ENCODE peak calls at places on chromosomes 2 and 18, in six cellular contexts. N is DND-41, Z is HFFc6, X is fibroblast of lung, I is astrocyte of the spinal cord, T is stomach. G is an unnamed sample.

GRCh38 chr2:46854260-46854659 is 61.3 kb downstream of the MCFD2 start:
- DNase-seq in N (no peak), Z (no peak), X (no peak), I (no peak), T (no peak), G (no peak)

GRCh38 chr2:168517801-168518200 is 61.7 kb downstream of the CERS6 start:
- DNase-seq in N (no peak), Z (no peak), X (no peak), I (no peak), T (no peak), G (no peak)

GRCh38 chr2:181552808-181553207 is 95.6 kb downstream of the ITGA4 start:
- DNase-seq in N (no peak), Z (no peak), X (no peak), I (no peak), T (no peak), G (no peak)

GRCh38 chr2:233799716-233800115 is 21.6 kb downstream of the MROH2A start:
- DNase-seq in N (no peak), Z (no peak), X (no peak), I (no peak), T (no peak), G (no peak)

GRCh38 chr2:170191166-170191872 is 13.4 kb downstream of the MYO3B start:
- DNase-seq in N (no peak), Z (no peak), X (no peak), I (no peak), T (no peak), G (no peak)

GRCh38 chr2:188628989-188629889 is 337.6 kb downstream of the GULP1 start:
- DNase-seq in N (no peak), Z (peak; percentile 80), X (peak; percentile 21), I (peak; percentile 78), T (no peak), G (no peak)

GRCh38 chr2:190333928-190334327 is 9.5 kb upstream of the INPP1 start:
- DNase-seq in N (no peak), Z (no peak), X (no peak), I (no peak), T (no peak), G (no peak)

GRCh38 chr2:122191331-122191730 is 435.9 kb downstream of the TSN start:
- DNase-seq in N (peak; percentile 10), Z (peak; percentile 4), X (no peak), I (no peak), T (no peak), G (no peak)

GRCh38 chr2:237296756-237297155 is 117.2 kb downstream of the COL6A3 start:
- DNase-seq in N (no peak), Z (peak; percentile 66), X (no peak), I (no peak), T (no peak), G (no peak)

GRCh38 chr2:218810251-218810650 is 21.4 kb downstream of the PRKAG3 start:
- DNase-seq in N (no peak), Z (no peak), X (no peak), I (no peak), T (no peak), G (no peak)

GRCh38 chr2:207782238-207783030 is 12.7 kb upstream of the FZD5 start:
- DNase-seq in N (no peak), Z (no peak), X (no peak), I (no peak), T (peak; percentile 73), G (no peak)

GRCh38 chr2:46804794-46805193 is 110.8 kb downstream of the MCFD2 start:
- DNase-seq in N (no peak), Z (no peak), X (peak; percentile 44), I (no peak), T (no peak), G (no peak)

GRCh38 chr18:62749389-62749788 is 34.0 kb downstream of the PHLPP1 start:
- DNase-seq in N (no peak), Z (no peak), X (no peak), I (no peak), T (no peak), G (no peak)

GRCh38 chr2:27069961-27070618 is 1.4 kb downstream of the OST4 start:
- DNase-seq in N (no peak), Z (no peak), X (no peak), I (no peak), T (no peak), G (no peak)

GRCh38 chr18:77173274-77174030 is 40.9 kb upstream of the MBP start:
- DNase-seq in N (no peak), Z (no peak), X (no peak), I (no peak), T (no peak), G (no peak)

GRCh38 chr2:128469203-128469602 is 150.5 kb upstream of the HS6ST1 start:
- DNase-seq in N (peak; percentile 49), Z (no peak), X (no peak), I (no peak), T (no peak), G (no peak)

GRCh38 chr2:218583983-218584850 is 15.6 kb downstream of the CNOT9 start:
- DNase-seq in N (no peak), Z (no peak), X (no peak), I (no peak), T (no peak), G (no peak)

GRCh38 chr2:162233197-162233596 is 10.0 kb downstream of the FAP start:
- DNase-seq in N (no peak), Z (peak; percentile 86), X (peak; percentile 63), I (no peak), T (no peak), G (no peak)

GRCh38 chr2:181309161-181309560 is 148.0 kb upstream of the ITGA4 start:
- DNase-seq in N (no peak), Z (no peak), X (no peak), I (no peak), T (no peak), G (no peak)

GRCh38 chr18:55557211-55557610 is 30.8 kb downstream of the TCF4 start:
- DNase-seq in N (no peak), Z (no peak), X (no peak), I (no peak), T (no peak), G (no peak)

GRCh38 chr18:55856191-55856590 is 268.2 kb upstream of the TCF4 start:
- DNase-seq in N (no peak), Z (peak; percentile 92), X (peak; percentile 25), I (peak; percentile 82), T (no peak), G (no peak)

GRCh38 chr2:53286336-53286735 is 481.3 kb upstream of the CHAC2 start:
- DNase-seq in N (no peak), Z (no peak), X (peak; percentile 6), I (no peak), T (no peak), G (no peak)

GRCh38 chr18:79523738-79524180 is 128.0 kb downstream of the NFATC1 start:
- DNase-seq in N (peak; percentile 73), Z (no peak), X (no peak), I (no peak), T (no peak), G (no peak)

GRCh38 chr2:200873561-200873960 is 9.1 kb upstream of the CLK1 start:
- DNase-seq in N (no peak), Z (no peak), X (no peak), I (no peak), T (no peak), G (no peak)

DNA sequence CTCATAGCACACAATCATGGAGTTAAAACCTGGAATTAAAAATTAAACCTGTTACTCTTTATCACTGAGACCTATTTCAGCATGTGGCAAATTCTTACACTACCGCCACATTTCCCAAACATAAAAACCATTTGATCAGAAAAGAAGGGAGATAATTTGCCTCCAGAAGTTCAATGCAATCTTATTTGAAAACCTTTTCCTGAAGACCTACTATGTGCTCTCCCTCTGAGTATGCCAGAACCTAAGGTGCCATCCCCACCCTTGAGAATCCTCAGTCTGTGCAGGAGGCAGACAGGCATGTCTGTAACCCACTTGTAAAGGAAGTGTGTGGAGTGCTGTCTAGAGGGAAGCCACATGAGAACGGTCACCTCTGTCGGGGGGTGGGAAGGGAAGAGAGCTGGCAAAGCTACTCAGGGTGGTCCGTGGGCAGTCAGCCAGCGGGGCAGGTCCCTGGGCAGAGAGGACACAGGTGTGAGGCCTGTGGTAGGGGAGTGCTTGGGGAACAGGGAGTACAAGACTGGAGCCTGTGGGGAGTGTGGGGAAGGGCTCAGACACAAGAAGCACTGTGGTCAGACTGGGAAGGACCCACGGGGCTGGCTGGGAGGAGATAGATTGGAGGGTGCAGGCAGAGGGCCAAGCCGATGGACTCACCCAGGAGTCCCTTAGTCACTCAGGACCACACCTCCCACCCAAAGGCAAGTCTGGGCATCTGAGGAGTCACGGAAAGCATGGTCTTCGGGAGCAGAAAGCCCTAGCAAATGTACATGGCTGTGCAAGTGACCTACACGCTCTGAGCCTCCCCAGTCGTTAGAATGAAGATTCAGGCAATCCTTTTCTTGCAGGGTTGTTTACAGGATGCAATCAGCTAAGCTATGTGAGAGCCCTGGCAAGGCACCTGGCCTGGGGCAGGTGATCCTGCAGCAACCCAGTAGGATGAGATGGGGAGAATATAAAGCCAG is 22.8 kb downstream of the CRACDL start:
- DNase-seq in N (no peak), Z (no peak), X (peak; percentile 24), I (peak; percentile 50), T (peak; percentile 24), G (no peak)
- TF ChIP-seq CTCF in N (no peak), Z (no peak), X (no peak), I (no peak), T (no peak), G (no peak)

DNA sequence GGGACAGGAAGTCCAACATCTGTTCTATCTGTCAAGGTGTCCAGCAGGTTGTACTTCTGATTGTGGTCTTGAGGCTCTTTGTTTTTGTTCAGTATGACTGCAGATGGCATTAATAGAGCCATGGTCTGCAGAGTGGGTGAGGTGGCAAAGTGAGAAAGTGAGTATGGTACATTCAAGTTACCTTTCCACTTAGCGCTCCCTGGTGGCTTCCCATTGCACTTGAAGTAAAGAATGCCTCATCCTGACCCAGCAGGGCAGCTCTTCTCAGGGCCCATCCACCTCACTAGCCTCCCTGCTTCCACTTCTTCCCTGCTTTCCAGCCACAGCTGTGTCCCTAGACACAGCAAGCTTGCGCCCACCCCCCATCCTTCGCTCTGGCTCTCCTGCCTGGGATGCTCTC is 148.0 kb upstream of the ALPP start:
- DNase-seq in N (peak; percentile 26), Z (peak; percentile 10), X (no peak), I (no peak), T (peak; percentile 49), G (no peak)
- TF ChIP-seq CTCF in N (peak; percentile 44), Z (peak; percentile 58), X (peak; percentile 15), I (peak; percentile 19), T (no peak), G (no peak)

GRCh38 chr2:118761791-118762190 is 85.7 kb downstream of the EN1 start:
- DNase-seq in N (no peak), Z (no peak), X (no peak), I (no peak), T (no peak), G (no peak)

GRCh38 chr2:118764855-118765254 is 82.6 kb downstream of the EN1 start:
- DNase-seq in N (no peak), Z (no peak), X (no peak), I (no peak), T (no peak), G (no peak)

DNA sequence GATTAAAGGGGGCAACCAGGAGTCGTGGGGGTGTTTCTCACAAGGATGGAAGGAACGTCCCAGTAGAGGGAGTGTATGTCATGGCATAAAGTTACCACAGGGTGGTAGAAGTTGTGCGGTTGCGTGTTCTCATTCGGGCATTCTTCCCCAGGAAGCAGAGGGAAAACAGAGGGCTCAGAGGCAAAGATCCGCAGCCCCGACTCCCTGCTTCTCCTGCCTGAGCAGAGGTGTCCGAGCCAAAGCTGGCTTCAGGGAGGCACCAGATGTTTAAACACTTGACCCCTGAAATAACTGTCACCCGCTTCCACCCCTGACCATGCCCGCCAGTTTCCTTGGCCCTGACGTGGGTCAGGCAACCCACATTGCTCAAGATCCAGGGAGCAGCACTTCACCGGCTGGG is 83.7 kb downstream of the EN1 start:
- DNase-seq in N (no peak), Z (no peak), X (peak; percentile 7), I (peak; percentile 8), T (no peak), G (no peak)
- TF ChIP-seq CTCF in N (no peak), Z (peak; percentile 49), X (peak; percentile 29), I (peak; percentile 18), T (peak; percentile 19), G (no peak)

GRCh38 chr2:232339121-232340081 is 39.1 kb upstream of the ALPP start:
- DNase-seq in N (no peak), Z (no peak), X (no peak), I (no peak), T (no peak), G (no peak)
- TF ChIP-seq CTCF in N (peak; percentile 44), Z (peak; percentile 41), X (no peak), I (peak; percentile 37), T (no peak), G (no peak)

G was measured in activated B cell treated with CpG ODN at 0.5 μM for 24 hours.